ENCODE peak calls at places on chromosomes 16 and 17, in seven cellular contexts. E is activated T-cell treated with anti-CD3 and anti-CD28 coated beads for 4 hours, B is A172, Z is NCI-H146, N is NCI-H2081, M is Calu3, R is AG20443. J is an unnamed sample.

GRCh38 chr17:75843577-75844529 is at the start of gene UNC13D:
- DNase-seq in Z (no peak), B (peak; percentile 76), R (no peak), M (peak; percentile 36), N (no peak), E (peak; percentile 47), J (no peak)

GRCh38 chr16:67860589-67861398 is 12.1 kb upstream of the EDC4 start:
- DNase-seq in B (peak; percentile 42), E (no peak), N (no peak), Z (no peak), R (peak; percentile 74), M (no peak), J (peak; percentile 64)

GRCh38 chr17:50944902-50945720 is 79.0 kb upstream of the TOB1 start:
- DNase-seq in E (no peak), Z (no peak), M (no peak), B (no peak), N (no peak), R (no peak), J (no peak)

GRCh38 chr17:77521076-77521475 is 380.3 kb downstream of the SEC14L1 start:
- DNase-seq in Z (no peak), E (no peak), B (no peak), M (no peak), R (no peak), N (no peak), J (no peak)

GRCh38 chr16:86466695-86467406 is 43.5 kb upstream of the FOXF1 start:
- DNase-seq in N (no peak), R (no peak), M (no peak), E (no peak), B (peak; percentile 86), Z (no peak), J (no peak)

GRCh38 chr17:43905400-43905984 is 1.8 kb downstream of the MPP2 start:
- DNase-seq in R (no peak), M (no peak), B (no peak), N (peak; percentile 35), Z (no peak), E (no peak), J (no peak)

GRCh38 chr16:79816081-79816497 is 215.6 kb upstream of the MAF start:
- DNase-seq in R (no peak), B (no peak), N (no peak), M (no peak), Z (no peak), E (no peak), J (no peak)

GRCh38 chr16:50653633-50654524 is 27.2 kb downstream of the SNX20 start:
- DNase-seq in M (peak; percentile 37), E (no peak), B (no peak), R (no peak), N (no peak), Z (peak; percentile 82), J (no peak)

GRCh38 chr16:28309811-28310311 is 17.5 kb downstream of the SBK1 start:
- DNase-seq in Z (no peak), R (no peak), N (no peak), B (no peak), M (no peak), E (peak; percentile 81), J (no peak)